ENCODE peak calls at places on chromosomes 12 and 14, in four cellular contexts. K is IMR-90, Z is HCT116, Q is heart left ventricle. J is an unnamed sample.

GRCh38 chr14:51396222-51396815 is 156.3 kb downstream of the TMX1 start:
- DNase-seq in Z (no peak), K (peak; percentile 98), Q (no peak), J (peak; percentile 93)

GRCh38 chr12:78210894-78211302 is 380.2 kb downstream of the NAV3 start:
- DNase-seq in Q (no peak), Z (no peak), K (peak; percentile 81), J (peak; percentile 77)

GRCh38 chr12:56510786-56511185 is 10.8 kb upstream of the RBMS2 start:
- DNase-seq in K (no peak), Q (no peak), Z (no peak), J (no peak)

GRCh38 chr12:29041621-29042020 is 107.5 kb upstream of the FAR2 start:
- DNase-seq in Q (no peak), K (peak; percentile 76), Z (peak; percentile 36), J (peak; percentile 60)

GRCh38 chr12:100128509-100128908 is 14.2 kb downstream of the BLTP3B start:
- DNase-seq in K (peak; percentile 41), Q (no peak), Z (no peak), J (peak; percentile 65)

GRCh38 chr14:54692261-54692861 is 125.4 kb downstream of the SAMD4A start:
- DNase-seq in Q (no peak), K (no peak), Z (no peak), J (no peak)

GRCh38 chr12:66725031-66725430 is 46.2 kb upstream of the GRIP1 start:
- DNase-seq in K (no peak), Q (no peak), Z (no peak), J (no peak)

GRCh38 chr12:86331012-86331411 is 74.8 kb upstream of the MGAT4C start:
- DNase-seq in Z (no peak), K (no peak), Q (no peak), J (no peak)

GRCh38 chr12:73547421-73547820 is 990.2 kb upstream of the ATXN7L3B start:
- DNase-seq in Q (no peak), K (no peak), Z (no peak), J (peak; percentile 13)

GRCh38 chr12:54411398-54412241 is 7.4 kb downstream of the ITGA5 start:
- DNase-seq in Q (peak; percentile 77), Z (no peak), K (peak; percentile 96), J (peak; percentile 99)

GRCh38 chr12:102406033-102406584 is 74.3 kb downstream of the IGF1 start:
- DNase-seq in Z (no peak), Q (no peak), K (peak; percentile 15), J (peak; percentile 66)

GRCh38 chr14:68397371-68397779 is 395.5 kb downstream of the ZFP36L1 start:
- DNase-seq in Z (no peak), Q (peak; percentile 83), K (no peak), J (no peak)

GRCh38 chr12:41361791-41362190 is 173.7 kb downstream of the PDZRN4 start:
- DNase-seq in Z (no peak), Q (no peak), K (no peak), J (no peak)

GRCh38 chr12:91577586-91578539 is 395.2 kb upstream of the DCN start:
- DNase-seq in K (peak; percentile 35), Q (no peak), Z (peak; percentile 15), J (peak; percentile 37)

GRCh38 chr14:79448922-79449321 is 762.4 kb downstream of the DIO2 start:
- DNase-seq in Q (no peak), K (no peak), Z (no peak), J (no peak)

GRCh38 chr12:45338272-45338671 is 122.4 kb downstream of the ANO6 start:
- DNase-seq in Q (no peak), K (no peak), Z (no peak), J (no peak)

GRCh38 chr12:13179159-13180074 is 17.1 kb upstream of the EMP1 start:
- DNase-seq in K (peak; percentile 37), Z (no peak), Q (no peak), J (peak; percentile 80)

GRCh38 chr12:42790761-42791151 is 201.2 kb upstream of the PRICKLE1 start:
- DNase-seq in Z (peak; percentile 61), K (peak; percentile 83), Q (no peak), J (peak; percentile 52)

GRCh38 chr12:123427036-123427769 is 9.3 kb downstream of the RILPL2 start:
- DNase-seq in Q (no peak), Z (no peak), K (no peak), J (no peak)

GRCh38 chr12:109309441-109310246 is 560 bp upstream of the FOXN4 start:
- DNase-seq in K (no peak), Z (no peak), Q (no peak), J (no peak)

GRCh38 chr12:95642583-95642982 is 91.3 kb upstream of the USP44 start:
- DNase-seq in Z (no peak), Q (no peak), K (no peak), J (no peak)

GRCh38 chr14:99589031-99589441 is 15.0 kb downstream of the CCDC85C start:
- DNase-seq in Q (no peak), Z (no peak), K (no peak), J (no peak)

GRCh38 chr12:24256636-24257150 is 307.2 kb upstream of the SOX5 start:
- DNase-seq in K (no peak), Z (no peak), Q (no peak), J (no peak)

GRCh38 chr14:69090187-69090789 is 62.6 kb downstream of the DCAF5 start:
- DNase-seq in Q (no peak), Z (peak; percentile 45), K (peak; percentile 55), J (peak; percentile 55)

GRCh38 chr12:109631236-109632150 is 57.9 kb downstream of the MVK start:
- DNase-seq in Z (no peak), K (no peak), Q (no peak), J (no peak)

GRCh38 chr12:115473257-115473956 is 789.4 kb upstream of the TBX3 start:
- DNase-seq in Z (no peak), Q (no peak), K (no peak), J (no peak)

GRCh38 chr12:47742253-47742825 is 16.3 kb downstream of the RAPGEF3 start:
- DNase-seq in K (no peak), Q (peak; percentile 81), Z (peak; percentile 26), J (no peak)

GRCh38 chr14:21039059-21039422 is 3.1 kb upstream of the RNASE7 start:
- DNase-seq in K (peak; percentile 43), Z (no peak), Q (peak; percentile 87), J (peak; percentile 33)

GRCh38 chr12:57552306-57552651 is 2.4 kb downstream of the KIF5A start:
- DNase-seq in Q (no peak), K (no peak), Z (no peak), J (no peak)

GRCh38 chr12:9711664-9712063 is 21.2 kb downstream of the CLECL1 start:
- DNase-seq in Z (no peak), K (peak; percentile 16), Q (no peak), J (no peak)

GRCh38 chr12:2297004-2297403 is 244.2 kb downstream of the CACNA1C start:
- DNase-seq in Q (no peak), K (no peak), Z (no peak), J (no peak)

GRCh38 chr12:27179399-27180214 is 64.5 kb upstream of the STK38L start:
- DNase-seq in Q (no peak), K (peak; percentile 96), Z (peak; percentile 74), J (peak; percentile 99)

GRCh38 chr12:68118096-68118755 is 41.3 kb downstream of the IFNG start:
- DNase-seq in Q (no peak), K (no peak), Z (no peak), J (no peak)

GRCh38 chr12:85138833-85139232 is 102.7 kb downstream of the LRRIQ1 start:
- DNase-seq in K (no peak), Z (no peak), Q (no peak), J (peak; percentile 3)

GRCh38 chr12:105861232-105861631 is 277.5 kb downstream of the NUAK1 start:
- DNase-seq in Q (no peak), K (no peak), Z (no peak), J (no peak)

GRCh38 chr14:36510078-36510799 is 9.8 kb downstream of the NKX2-1 start:
- DNase-seq in Q (no peak), K (no peak), Z (no peak), J (no peak)

DNA sequence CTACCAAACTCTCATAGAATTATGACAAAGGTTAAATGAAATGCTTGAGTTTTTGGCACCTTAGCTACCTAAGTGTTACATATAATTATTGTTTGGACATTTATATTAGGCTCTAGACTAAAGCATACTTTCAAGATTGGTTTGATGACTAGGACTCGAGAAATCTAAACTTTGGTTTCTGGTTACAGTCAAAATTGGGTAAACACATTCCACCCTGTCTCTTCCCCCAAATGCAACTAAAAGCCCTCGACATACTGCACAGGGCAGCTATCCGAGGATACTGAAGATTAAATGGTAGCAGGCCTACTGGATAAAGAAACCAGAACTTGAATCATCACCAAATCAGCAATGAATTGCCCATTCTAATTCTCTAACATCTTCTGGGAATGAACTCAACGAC is 369.1 kb downstream of the PRKD1 start:
- DNase-seq in K (peak; percentile 80), Z (no peak), Q (no peak), J (no peak)
- TF ChIP-seq CTCF in K (no peak), Z (no peak), Q (no peak), J (no peak)

GRCh38 chr14:37973031-37973908 is 234.4 kb upstream of the SSTR1 start:
- DNase-seq in K (no peak), Z (no peak), Q (no peak), J (no peak)
- H3K27ac ChIP-seq in K (no peak overlapping the region), Z (no peak overlapping the region), Q (no peak overlapping the region), J (no peak overlapping the region)

DNA sequence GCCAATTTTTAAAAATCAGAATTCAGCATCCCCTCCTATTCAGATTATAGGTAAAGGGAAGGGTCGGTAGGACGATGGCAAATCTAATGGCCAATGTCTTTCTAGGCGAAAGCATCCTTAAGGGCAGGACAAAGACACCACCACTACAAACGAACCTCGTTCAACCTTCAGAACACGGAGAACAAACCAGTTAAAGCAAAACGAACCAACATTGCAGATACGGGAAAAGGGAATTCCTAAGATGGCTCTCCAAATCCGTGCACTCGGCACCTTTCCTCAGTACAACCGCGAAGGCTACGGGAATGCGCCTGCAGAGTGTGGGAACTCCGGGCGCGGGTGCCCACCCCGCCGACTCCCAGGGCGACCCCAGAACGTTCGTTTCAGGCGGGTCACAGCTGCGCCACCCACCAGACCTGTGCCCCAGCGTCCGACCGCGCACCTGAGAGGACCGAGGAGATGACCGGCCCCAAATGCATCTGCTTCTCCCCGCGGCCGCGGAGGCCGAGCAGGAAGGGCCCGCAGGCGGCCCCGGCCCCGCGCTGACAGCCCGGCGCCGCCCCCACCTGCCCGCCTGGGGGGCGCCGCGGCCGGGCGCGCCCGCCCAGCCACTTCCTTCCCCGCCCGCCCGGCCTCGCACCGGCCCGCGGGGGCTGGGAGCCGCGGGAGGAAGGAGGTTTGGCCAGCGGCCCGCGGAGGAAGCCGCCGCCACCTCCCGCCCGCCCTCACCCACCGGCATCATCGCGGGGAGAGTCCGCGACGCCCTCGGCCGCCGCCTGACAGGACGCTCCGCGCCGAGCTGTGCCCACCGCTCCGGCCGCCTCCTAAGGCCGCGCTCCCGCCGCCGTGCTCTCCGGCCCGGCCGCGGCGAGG is 571 bp downstream of the PPP1R13B start:
- DNase-seq in K (no peak), Z (no peak), Q (peak; percentile 80), J (peak; percentile 50)
- TF ChIP-seq CTCF in K (no peak), Z (no peak), Q (no peak), J (no peak)

DNA sequence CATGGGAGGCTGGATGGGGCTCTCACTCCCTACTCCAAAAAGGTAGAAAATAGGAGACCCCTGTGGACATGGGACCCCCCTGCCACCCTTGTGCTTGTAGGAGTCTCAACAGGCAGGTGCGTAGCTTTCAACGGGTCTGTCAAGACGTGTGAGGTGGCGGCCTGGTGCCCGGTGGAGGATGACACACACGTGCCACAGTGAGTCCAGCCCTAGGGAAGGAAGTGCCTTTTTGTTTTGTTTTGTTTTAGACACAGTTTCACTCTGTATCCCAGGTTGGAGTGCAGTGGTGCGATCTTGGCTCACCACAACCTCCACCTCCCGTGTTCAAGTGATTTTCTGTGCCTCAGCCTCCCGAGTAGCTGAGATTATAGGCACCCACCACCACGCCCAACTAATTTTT is 12.9 kb downstream of the P2RX4 start:
- DNase-seq in K (no peak), Z (no peak), Q (no peak), J (no peak)
- H3K27ac ChIP-seq in K (no peak overlapping the region), Z (no peak overlapping the region), Q (no peak overlapping the region), J (no peak overlapping the region)